ENCODE peak calls at places on chromosomes 1 and 21, in ten cellular contexts. B is HepG2, W is Panc1, S is suprapubic skin, Z is H1, C is transverse colon, A is esophagus muscularis mucosa, V is HL-60, Q is GM23338, H is breast epithelium. L is an unnamed sample.

GRCh38 chr1:38015978-38016640 is 3.6 kb downstream of the UTP11 start:
- DNase-seq in C (no peak), A (no peak), B (no peak), Q (no peak), H (no peak), Z (no peak), W (no peak), S (no peak), V (no peak), L (no peak)

GRCh38 chr1:18923721-18924610 is 21.6 kb upstream of the ALDH4A1 start:
- DNase-seq in A (no peak), V (no peak), S (no peak), Q (no peak), W (no peak), B (no peak), H (no peak), Z (no peak), C (no peak), L (peak)

GRCh38 chr1:219517031-219517430 is 95.9 kb downstream of the ZC3H11B start:
- DNase-seq in S (no peak), A (no peak), H (no peak), Q (peak), B (no peak), W (no peak), Z (no peak), C (no peak), V (no peak), L (no peak)

GRCh38 chr1:234844479-234845031 is 234.6 kb upstream of the IRF2BP2 start:
- DNase-seq in Z (no peak), H (no peak), C (no peak), S (no peak), B (no peak), W (no peak), A (no peak), Q (no peak), V (no peak), L (no peak)

GRCh38 chr1:8510041-8510823 is 192.3 kb downstream of the SLC45A1 start:
- DNase-seq in A (no peak), W (no peak), C (peak), B (no peak), V (no peak), S (no peak), Z (no peak), H (no peak), Q (no peak), L (no peak)

GRCh38 chr1:42319871-42320484 is 15.1 kb downstream of the FOXJ3 start:
- DNase-seq in B (peak), A (no peak), H (no peak), S (no peak), V (no peak), Z (no peak), C (peak), W (no peak), Q (no peak), L (no peak)

GRCh38 chr1:12617901-12618660 is at the start of gene DHRS3:
- DNase-seq in B (peak), Q (peak), S (peak), Z (no peak), A (peak), V (peak), H (peak), W (no peak), C (peak), L (peak)

GRCh38 chr1:91633438-91633837 is 132.8 kb downstream of the CDC7 start:
- DNase-seq in Z (no peak), H (no peak), V (no peak), C (no peak), Q (no peak), B (no peak), W (no peak), S (no peak), A (no peak), L (no peak)

GRCh38 chr1:187465441-187465840 is 636.7 kb downstream of the PLA2G4A start:
- DNase-seq in W (no peak), Z (no peak), S (no peak), C (peak), V (no peak), A (no peak), B (no peak), Q (no peak), H (no peak), L (no peak)

GRCh38 chr1:15176898-15177665 is 23.5 kb downstream of the TMEM51 start:
- DNase-seq in C (no peak), B (no peak), H (no peak), W (no peak), V (no peak), Z (no peak), Q (no peak), S (no peak), A (no peak), L (no peak)

GRCh38 chr1:29258974-29259801 is 22.9 kb downstream of the PTPRU start:
- DNase-seq in C (no peak), B (no peak), H (no peak), A (no peak), W (no peak), Q (peak), V (no peak), Z (no peak), S (no peak), L (peak)

GRCh38 chr1:41582004-41582325 is 97.5 kb upstream of the EDN2 start:
- DNase-seq in Z (no peak), Q (no peak), C (no peak), W (no peak), B (no peak), H (no peak), V (no peak), A (no peak), S (peak), L (no peak)

GRCh38 chr1:7373251-7373650 is 397.8 kb upstream of the VAMP3 start:
- DNase-seq in Z (no peak), W (no peak), A (no peak), V (no peak), C (no peak), B (no peak), H (no peak), Q (no peak), S (no peak), L (no peak)

GRCh38 chr1:27643626-27644368 is 8.8 kb upstream of the FGR start:
- DNase-seq in V (no peak), H (no peak), Z (no peak), A (no peak), C (peak), B (peak), S (no peak), W (peak), Q (peak), L (no peak)

GRCh38 chr1:39105061-39105840 is 79.1 kb downstream of the NDUFS5 start:
- DNase-seq in H (peak), Q (peak), S (peak), V (no peak), B (no peak), C (peak), A (no peak), W (no peak), Z (no peak), L (peak)

GRCh38 chr1:203407301-203407700 is 56.4 kb upstream of the FMOD start:
- DNase-seq in W (no peak), S (no peak), Q (no peak), C (peak), V (no peak), A (no peak), Z (no peak), H (no peak), B (no peak), L (no peak)

GRCh38 chr21:36792505-36792967 is 93.6 kb downstream of the SIM2 start:
- DNase-seq in S (no peak), Z (no peak), B (no peak), V (no peak), A (no peak), Q (no peak), H (peak), C (no peak), W (no peak), L (no peak)

DNA sequence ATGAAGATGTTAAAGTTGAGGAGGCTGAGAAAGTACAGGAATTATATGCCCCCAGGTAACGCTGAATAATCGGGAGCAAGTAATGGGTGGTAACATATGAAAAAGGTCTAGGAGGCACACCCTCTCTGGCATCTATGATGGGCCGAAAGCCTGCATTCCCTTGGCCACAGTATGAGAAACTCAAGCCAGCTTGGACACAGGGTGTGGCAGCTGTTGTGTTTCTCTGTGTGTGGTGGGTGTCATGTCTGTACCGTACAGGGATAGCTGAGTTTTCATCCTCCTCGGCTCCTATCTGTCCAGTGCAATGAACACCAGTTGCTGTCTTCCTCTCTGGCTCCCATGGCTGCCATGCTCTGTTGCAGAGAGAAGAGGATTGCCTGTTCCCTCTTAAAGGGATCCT is 32.9 kb downstream of the NBPF3 start:
- DNase-seq in C (no peak), Z (no peak), S (no peak), Q (no peak), A (peak), H (no peak), V (no peak), W (no peak), B (no peak), L (no peak)
- H3K27ac ChIP-seq in C (no peak), Z (no peak), S (no peak), Q (no peak), A (no peak), H (no peak), V (no peak), W (no peak), B (no peak), L (no peak)

DNA sequence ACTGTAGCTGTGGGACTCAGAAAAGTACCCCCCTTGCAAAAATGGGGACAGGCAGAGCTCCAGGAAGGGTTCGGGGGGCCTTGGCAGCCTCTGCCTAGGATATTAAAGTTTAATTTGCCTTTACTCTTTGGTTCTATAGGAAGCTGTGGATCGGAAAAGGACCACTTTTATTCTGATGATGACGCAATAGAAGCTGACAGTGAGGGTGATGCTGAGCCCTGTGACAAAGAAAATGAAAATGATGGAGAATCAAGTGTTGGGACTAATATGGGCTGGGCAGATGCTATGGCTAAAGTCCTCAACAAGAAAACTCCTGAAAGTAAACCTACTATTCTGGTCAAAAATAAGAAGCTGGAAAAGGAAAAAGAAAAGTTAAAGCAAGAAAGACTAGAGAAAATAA is 17.1 kb downstream of the RRP15 start:
- DNase-seq in V (no peak), W (no peak), H (no peak), Z (no peak), S (no peak), C (no peak), A (no peak), Q (no peak), B (no peak), L (no peak)
- H3K4me3 ChIP-seq in V (no peak), W (no peak), H (no peak), Z (no peak), S (no peak), C (no peak), A (no peak), Q (no peak), B (no peak), L (no peak)

DNA sequence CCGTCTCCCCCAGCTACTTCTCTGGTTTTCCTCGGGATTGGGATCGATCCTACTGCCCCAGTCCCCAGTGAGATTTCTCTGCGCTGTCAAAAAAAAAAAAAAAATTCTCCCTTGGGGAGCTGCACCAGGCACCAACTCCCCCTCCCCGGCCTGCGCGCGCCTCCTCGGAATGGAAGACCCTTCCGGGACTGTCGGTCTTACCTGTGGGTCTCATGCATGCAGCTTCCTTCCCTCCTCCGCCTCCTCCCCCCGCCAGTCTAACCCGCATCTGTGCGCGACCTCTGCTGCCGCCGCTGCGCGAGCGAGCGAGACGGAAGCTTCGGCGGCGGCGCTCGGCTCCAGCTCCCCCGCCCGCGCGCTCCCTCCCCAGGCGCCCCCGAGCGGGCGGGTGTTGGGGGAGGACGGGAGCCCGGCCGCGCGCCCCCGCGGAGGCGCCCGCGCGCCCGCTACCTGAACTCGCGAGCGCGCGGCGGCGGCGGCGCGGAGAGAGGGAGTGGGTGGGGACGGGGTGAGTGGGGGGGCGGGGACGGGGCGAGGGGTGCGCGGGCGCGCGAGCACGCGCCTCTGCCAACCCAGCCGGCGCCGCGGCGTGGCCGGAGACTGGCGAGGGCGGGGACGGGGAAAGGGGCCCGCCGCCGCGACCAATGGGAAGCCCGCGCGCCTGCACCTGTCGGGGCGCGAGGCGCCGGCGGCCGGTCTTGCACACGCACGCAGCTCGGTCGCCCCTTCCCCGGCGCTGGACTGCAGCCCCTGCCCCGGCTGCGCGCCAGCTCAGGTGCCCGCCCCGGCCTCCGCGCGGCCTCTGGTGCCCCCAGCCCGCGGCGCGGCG is at the start of gene SUSD4:
- DNase-seq in A (no peak), S (no peak), B (no peak), W (no peak), V (peak), Z (no peak), Q (peak), H (peak), C (peak), L (peak)
- TF ChIP-seq POLR2AphosphoS5 in A (no peak), S (no peak), B (no peak), W (no peak), V (no peak), Z (no peak), Q (no peak), H (no peak), C (no peak), L (no peak)

DNA sequence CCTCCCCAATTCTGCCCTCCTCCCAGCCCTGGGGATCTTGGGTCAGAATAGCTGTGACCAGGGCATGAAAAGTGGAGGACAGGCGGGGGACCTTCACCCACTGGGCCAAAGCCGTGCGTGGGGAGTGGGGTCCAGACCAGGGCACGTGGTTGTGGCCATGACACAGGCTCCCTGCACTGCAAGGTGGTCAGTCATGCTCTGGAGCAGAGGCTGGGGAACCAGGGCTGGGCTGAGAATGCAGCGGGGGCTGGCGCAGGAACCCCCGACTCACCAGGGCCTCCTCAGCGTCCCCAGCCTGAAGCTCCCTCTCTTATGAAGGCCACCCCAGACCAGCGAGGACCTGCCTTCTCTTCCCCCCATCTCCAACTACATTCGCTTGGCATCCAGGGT is 2.7 kb downstream of the DVL1 start:
- DNase-seq in V (no peak), H (no peak), Z (no peak), A (no peak), B (no peak), Q (no peak), S (no peak), W (no peak), C (no peak), L (peak)
- H3K27ac ChIP-seq in V (no peak), H (no peak), Z (no peak), A (no peak), B (peak), Q (no peak), S (no peak), W (peak), C (no peak), L (peak)

GRCh38 chr1:177858222-177858894 is 111.5 kb downstream of the SEC16B start:
- DNase-seq in W (no peak), S (no peak), C (no peak), H (no peak), A (no peak), V (no peak), Z (no peak), Q (no peak), B (no peak), L (no peak)
- H3K4me3 ChIP-seq in W (no peak), S (no peak), C (no peak), H (no peak), A (no peak), V (no peak), Z (no peak), Q (no peak), B (no peak), L (no peak)

GRCh38 chr1:201719812-201720521 is 109.0 kb upstream of the IPO9 start:
- DNase-seq in H (peak), C (peak), Q (no peak), Z (no peak), S (peak), W (no peak), A (no peak), B (no peak), V (no peak), L (no peak)
- TF ChIP-seq POLR2AphosphoS5 in H (peak), C (peak), Q (no peak), Z (no peak), S (no peak), W (no peak), A (peak), B (no peak), V (no peak), L (no peak)

GRCh38 chr1:53766766-53767409 is 27.9 kb upstream of the GLIS1 start:
- DNase-seq in A (no peak), Z (no peak), S (no peak), W (no peak), H (no peak), Q (no peak), V (no peak), C (no peak), B (no peak), L (no peak)
- H3K27ac ChIP-seq in A (no peak), Z (no peak), S (no peak), W (no peak), H (no peak), Q (no peak), V (no peak), C (no peak), B (no peak), L (no peak)

DNA sequence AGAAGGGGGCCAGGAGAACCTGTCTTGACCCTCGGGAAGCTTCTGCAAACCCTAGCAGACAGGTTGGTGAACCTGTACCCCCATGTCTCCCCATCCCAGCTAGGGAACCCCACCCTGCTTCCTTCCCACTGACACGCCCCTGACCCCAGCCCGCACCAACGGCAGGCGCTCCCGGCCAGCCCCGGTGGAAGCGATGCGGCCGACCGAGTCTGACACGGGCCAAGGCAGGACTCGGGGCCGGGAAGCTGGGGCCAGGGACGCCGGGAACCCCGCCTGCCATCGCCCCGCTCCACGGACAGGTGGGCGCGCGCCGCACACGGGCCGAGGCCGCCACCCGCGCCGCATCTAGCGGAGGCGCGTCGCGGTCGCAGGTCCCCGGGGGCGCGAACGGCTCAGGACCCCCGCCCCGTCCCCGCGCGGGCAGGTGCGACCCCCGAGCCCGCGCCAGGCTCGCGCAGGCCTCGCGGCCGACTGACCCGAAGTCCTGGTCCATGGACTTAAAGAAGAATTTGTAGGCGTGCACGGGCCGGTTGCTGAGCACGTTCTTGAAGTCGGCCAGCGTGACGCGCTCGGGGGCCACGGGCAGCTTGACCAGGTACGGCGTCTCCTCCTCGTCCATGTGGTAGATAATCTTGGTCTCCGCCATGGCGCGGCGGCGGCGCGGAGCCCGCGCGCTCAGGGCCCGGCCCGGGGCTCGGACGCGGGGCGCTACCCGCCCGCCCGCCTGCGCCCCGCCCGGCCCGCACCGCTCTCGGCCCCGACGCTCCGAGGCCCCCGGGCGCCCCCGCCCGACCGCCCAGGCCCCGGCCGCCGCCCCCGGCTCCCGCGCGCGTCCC is 580 bp downstream of the DVL1 start:
- DNase-seq in S (no peak), W (no peak), V (no peak), H (peak), Z (no peak), B (no peak), Q (peak), C (no peak), A (no peak), L (peak)
- H3K4me3 ChIP-seq in S (peak), W (peak), V (peak), H (peak), Z (peak), B (peak), Q (peak), C (peak), A (peak), L (peak)

L was measured in upper lobe of left lung.